ENCODE peak calls at places on chromosomes 7 and 10, in four cellular contexts. One of them, this sample, is unnamed.

GRCh38 chr10:36344816-36345215 is 702.7 kb upstream of the FZD8 start:
- DNase-seq in CD8-positive, alpha-beta T cell: no peak
- DNase-seq in mesendoderm: no peak
- DNase-seq in Peyer's patch: no peak
- DNase-seq in this sample: no peak

GRCh38 chr10:27658788-27659187 is 86.8 kb downstream of the MKX start:
- DNase-seq in CD8-positive, alpha-beta T cell: no peak
- DNase-seq in mesendoderm: no peak
- DNase-seq in Peyer's patch: no peak
- DNase-seq in this sample: no peak

GRCh38 chr10:12412671-12413368 is 63.5 kb downstream of the CAMK1D start:
- DNase-seq in CD8-positive, alpha-beta T cell: peak
- DNase-seq in mesendoderm: no peak
- DNase-seq in Peyer's patch: no peak
- DNase-seq in this sample: no peak

GRCh38 chr10:120460776-120461175 is 3.7 kb downstream of the PLPP4 start:
- DNase-seq in CD8-positive, alpha-beta T cell: no peak
- DNase-seq in mesendoderm: peak
- DNase-seq in Peyer's patch: no peak
- DNase-seq in this sample: no peak

GRCh38 chr7:75879771-75880184 is 944 bp downstream of the RHBDD2 start:
- DNase-seq in CD8-positive, alpha-beta T cell: no peak
- DNase-seq in mesendoderm: peak
- DNase-seq in Peyer's patch: no peak
- DNase-seq in this sample: no peak

GRCh38 chr10:78212134-78212785 is 178.6 kb downstream of the RPS24 start:
- DNase-seq in CD8-positive, alpha-beta T cell: no peak
- DNase-seq in mesendoderm: no peak
- DNase-seq in Peyer's patch: no peak
- DNase-seq in this sample: no peak

GRCh38 chr10:84665883-84666463 is 337.6 kb downstream of the CCSER2 start:
- DNase-seq in CD8-positive, alpha-beta T cell: no peak
- DNase-seq in mesendoderm: peak
- DNase-seq in Peyer's patch: no peak
- DNase-seq in this sample: no peak

GRCh38 chr7:146131701-146132100 is 15.1 kb downstream of the CNTNAP2 start:
- DNase-seq in CD8-positive, alpha-beta T cell: no peak
- DNase-seq in mesendoderm: peak
- DNase-seq in Peyer's patch: no peak
- DNase-seq in this sample: no peak

GRCh38 chr7:113561446-113561845 is 357.4 kb downstream of the PPP1R3A start:
- DNase-seq in CD8-positive, alpha-beta T cell: no peak
- DNase-seq in mesendoderm: no peak
- DNase-seq in Peyer's patch: no peak
- DNase-seq in this sample: no peak

GRCh38 chr7:40882071-40882658 is 747.4 kb downstream of the SUGCT start:
- DNase-seq in CD8-positive, alpha-beta T cell: no peak
- DNase-seq in mesendoderm: no peak
- DNase-seq in Peyer's patch: no peak
- DNase-seq in this sample: no peak

GRCh38 chr10:91296471-91296870 is 76.0 kb downstream of the PCGF5 start:
- DNase-seq in CD8-positive, alpha-beta T cell: no peak
- DNase-seq in mesendoderm: peak
- DNase-seq in Peyer's patch: no peak
- DNase-seq in this sample: no peak

GRCh38 chr7:138475377-138475776 is 15.3 kb downstream of the TRIM24 start:
- DNase-seq in CD8-positive, alpha-beta T cell: no peak
- DNase-seq in mesendoderm: no peak
- DNase-seq in Peyer's patch: no peak
- DNase-seq in this sample: no peak

GRCh38 chr10:76071638-76072317 is 640.4 kb downstream of the LRMDA start:
- DNase-seq in CD8-positive, alpha-beta T cell: no peak
- DNase-seq in mesendoderm: no peak
- DNase-seq in Peyer's patch: no peak
- DNase-seq in this sample: no peak

GRCh38 chr7:78197447-78197846 is 398.9 kb downstream of the PHTF2 start:
- DNase-seq in CD8-positive, alpha-beta T cell: no peak
- DNase-seq in mesendoderm: no peak
- DNase-seq in Peyer's patch: no peak
- DNase-seq in this sample: no peak

GRCh38 chr10:24603333-24603732 is 120.4 kb downstream of the ARHGAP21 start:
- DNase-seq in CD8-positive, alpha-beta T cell: no peak
- DNase-seq in mesendoderm: no peak
- DNase-seq in Peyer's patch: no peak
- DNase-seq in this sample: no peak

GRCh38 chr7:149753370-149754233 is 19.8 kb downstream of the ZNF467 start:
- DNase-seq in CD8-positive, alpha-beta T cell: no peak
- DNase-seq in mesendoderm: peak
- DNase-seq in Peyer's patch: no peak
- DNase-seq in this sample: no peak

GRCh38 chr7:18212788-18213187 is 185.1 kb upstream of the PRPS1L1 start:
- DNase-seq in CD8-positive, alpha-beta T cell: no peak
- DNase-seq in mesendoderm: no peak
- DNase-seq in Peyer's patch: no peak
- DNase-seq in this sample: no peak

GRCh38 chr7:107993879-107994278 is 9.1 kb downstream of the LAMB1 start:
- DNase-seq in CD8-positive, alpha-beta T cell: no peak
- DNase-seq in mesendoderm: no peak
- DNase-seq in Peyer's patch: no peak
- DNase-seq in this sample: no peak

GRCh38 chr10:95821766-95822165 is 65.8 kb downstream of the ENTPD1 start:
- DNase-seq in CD8-positive, alpha-beta T cell: no peak
- DNase-seq in mesendoderm: no peak
- DNase-seq in Peyer's patch: no peak
- DNase-seq in this sample: no peak

GRCh38 chr7:108083980-108084379 is 46.2 kb downstream of the LAMB4 start:
- DNase-seq in CD8-positive, alpha-beta T cell: no peak
- DNase-seq in mesendoderm: no peak
- DNase-seq in Peyer's patch: no peak
- DNase-seq in this sample: no peak

GRCh38 chr7:24576171-24577052 is 3.2 kb downstream of the PALS2 start:
- DNase-seq in CD8-positive, alpha-beta T cell: no peak
- DNase-seq in mesendoderm: peak
- DNase-seq in Peyer's patch: peak
- DNase-seq in this sample: no peak

GRCh38 chr7:128882134-128882533 is 19.5 kb downstream of the ATP6V1F start:
- DNase-seq in CD8-positive, alpha-beta T cell: no peak
- DNase-seq in mesendoderm: no peak
- DNase-seq in Peyer's patch: no peak
- DNase-seq in this sample: no peak

GRCh38 chr7:128884561-128885369 is 22.1 kb downstream of the ATP6V1F start:
- DNase-seq in CD8-positive, alpha-beta T cell: no peak
- DNase-seq in mesendoderm: no peak
- DNase-seq in Peyer's patch: no peak
- DNase-seq in this sample: no peak

GRCh38 chr7:128881458-128882125 is 18.9 kb downstream of the ATP6V1F start:
- DNase-seq in CD8-positive, alpha-beta T cell: no peak
- DNase-seq in mesendoderm: no peak
- DNase-seq in Peyer's patch: no peak
- DNase-seq in this sample: no peak

GRCh38 chr7:128885370-128886187 is 22.9 kb downstream of the ATP6V1F start:
- DNase-seq in CD8-positive, alpha-beta T cell: no peak
- DNase-seq in mesendoderm: no peak
- DNase-seq in Peyer's patch: no peak
- DNase-seq in this sample: no peak

GRCh38 chr7:128883622-128884549 is 21.2 kb downstream of the ATP6V1F start:
- DNase-seq in CD8-positive, alpha-beta T cell: peak
- DNase-seq in mesendoderm: peak
- DNase-seq in Peyer's patch: peak
- DNase-seq in this sample: peak
- H3K4me3 ChIP-seq in CD8-positive, alpha-beta T cell: no peak
- H3K4me3 ChIP-seq in mesendoderm: no peak
- H3K4me3 ChIP-seq in Peyer's patch: peak
- H3K4me3 ChIP-seq in this sample: peak

DNA sequence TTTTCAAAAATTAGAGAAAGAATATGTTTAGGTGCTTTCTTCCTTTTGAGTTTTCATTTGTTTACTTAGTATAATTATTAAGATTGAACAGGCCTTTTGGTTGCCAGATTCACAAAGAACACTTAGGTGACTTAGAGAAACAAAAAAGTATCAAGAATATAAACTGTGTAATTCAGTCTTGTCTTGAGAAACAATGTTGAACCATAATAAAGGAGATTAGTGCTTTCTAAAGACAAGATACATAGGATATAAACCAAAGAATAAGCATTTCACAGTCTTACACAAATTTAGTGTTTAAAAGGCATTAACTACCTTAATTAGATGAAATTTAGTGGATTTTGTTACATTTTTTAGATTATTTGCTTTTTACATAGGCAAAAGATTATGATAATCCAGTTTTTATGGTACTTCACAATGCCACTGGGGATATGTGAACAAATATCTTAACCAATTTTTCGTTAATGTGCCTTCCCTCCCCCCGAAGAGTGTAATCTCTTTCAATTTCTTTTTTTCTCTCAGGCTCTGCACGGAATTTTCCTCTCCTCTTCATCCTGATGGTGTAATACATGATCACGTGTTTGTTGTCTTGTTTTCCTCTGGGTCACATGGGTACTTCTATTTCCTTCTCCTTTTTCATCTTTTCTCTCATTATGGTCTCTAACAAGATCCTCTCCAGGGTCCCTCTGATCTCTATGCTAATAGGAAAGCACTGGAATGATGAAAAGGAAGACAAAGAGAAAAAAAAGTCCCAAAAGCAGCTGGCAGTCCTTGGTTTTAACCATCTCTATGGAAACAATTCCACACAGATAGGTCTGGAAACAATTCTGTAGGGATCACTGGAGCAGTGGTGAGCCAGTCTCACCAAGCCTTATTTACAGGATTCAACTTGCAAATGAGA is 3.7 kb upstream of the HNRNPH3 start:
- DNase-seq in CD8-positive, alpha-beta T cell: no peak
- DNase-seq in mesendoderm: peak
- DNase-seq in Peyer's patch: no peak
- DNase-seq in this sample: no peak
- H3K4me3 ChIP-seq in CD8-positive, alpha-beta T cell: no peak
- H3K4me3 ChIP-seq in mesendoderm: no peak
- H3K4me3 ChIP-seq in Peyer's patch: peak
- H3K4me3 ChIP-seq in this sample: no peak

DNA sequence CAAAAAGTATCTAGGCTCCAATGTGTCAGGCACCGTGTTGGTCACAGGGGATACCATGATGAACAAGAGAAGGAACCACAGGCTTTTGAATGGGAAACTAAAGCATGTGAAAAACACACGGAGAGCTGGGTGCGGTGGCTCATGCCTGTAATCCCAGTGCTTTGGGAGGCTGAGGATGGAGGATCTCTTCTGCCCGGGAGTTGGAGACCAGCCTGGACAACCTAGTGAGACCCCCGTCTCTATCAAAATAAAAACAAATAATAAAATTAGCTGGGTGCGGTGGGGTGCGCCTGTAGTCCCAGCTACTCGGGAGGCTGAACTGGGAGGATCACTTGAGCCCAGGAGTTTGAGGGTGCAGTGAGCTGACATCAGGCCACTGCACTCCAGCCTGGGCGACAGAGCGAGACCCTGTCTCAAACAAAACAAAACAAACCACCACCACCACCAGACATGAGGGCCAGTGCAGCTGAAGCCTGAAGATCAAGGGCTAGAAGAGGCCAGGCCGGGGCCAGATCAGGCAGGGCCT is 611 bp upstream of the COPS6 start:
- DNase-seq in CD8-positive, alpha-beta T cell: no peak
- DNase-seq in mesendoderm: no peak
- DNase-seq in Peyer's patch: no peak
- DNase-seq in this sample: no peak
- H3K4me3 ChIP-seq in CD8-positive, alpha-beta T cell: peak
- H3K4me3 ChIP-seq in mesendoderm: peak
- H3K4me3 ChIP-seq in Peyer's patch: peak
- H3K4me3 ChIP-seq in this sample: peak

GRCh38 chr10:132338876-132339275 is 6.9 kb downstream of the LRRC27 start:
- DNase-seq in CD8-positive, alpha-beta T cell: no peak
- DNase-seq in mesendoderm: no peak
- DNase-seq in Peyer's patch: no peak
- DNase-seq in this sample: no peak

GRCh38 chr10:132337019-132337418 is 5.0 kb downstream of the LRRC27 start:
- DNase-seq in CD8-positive, alpha-beta T cell: no peak
- DNase-seq in mesendoderm: no peak
- DNase-seq in Peyer's patch: peak
- DNase-seq in this sample: peak

GRCh38 chr10:132334883-132335188 is 2.8 kb downstream of the LRRC27 start:
- DNase-seq in CD8-positive, alpha-beta T cell: no peak
- DNase-seq in mesendoderm: no peak
- DNase-seq in Peyer's patch: no peak
- DNase-seq in this sample: no peak

GRCh38 chr10:132335189-132336063 is 3.4 kb downstream of the LRRC27 start:
- DNase-seq in CD8-positive, alpha-beta T cell: no peak
- DNase-seq in mesendoderm: peak
- DNase-seq in Peyer's patch: peak
- DNase-seq in this sample: no peak

DNA sequence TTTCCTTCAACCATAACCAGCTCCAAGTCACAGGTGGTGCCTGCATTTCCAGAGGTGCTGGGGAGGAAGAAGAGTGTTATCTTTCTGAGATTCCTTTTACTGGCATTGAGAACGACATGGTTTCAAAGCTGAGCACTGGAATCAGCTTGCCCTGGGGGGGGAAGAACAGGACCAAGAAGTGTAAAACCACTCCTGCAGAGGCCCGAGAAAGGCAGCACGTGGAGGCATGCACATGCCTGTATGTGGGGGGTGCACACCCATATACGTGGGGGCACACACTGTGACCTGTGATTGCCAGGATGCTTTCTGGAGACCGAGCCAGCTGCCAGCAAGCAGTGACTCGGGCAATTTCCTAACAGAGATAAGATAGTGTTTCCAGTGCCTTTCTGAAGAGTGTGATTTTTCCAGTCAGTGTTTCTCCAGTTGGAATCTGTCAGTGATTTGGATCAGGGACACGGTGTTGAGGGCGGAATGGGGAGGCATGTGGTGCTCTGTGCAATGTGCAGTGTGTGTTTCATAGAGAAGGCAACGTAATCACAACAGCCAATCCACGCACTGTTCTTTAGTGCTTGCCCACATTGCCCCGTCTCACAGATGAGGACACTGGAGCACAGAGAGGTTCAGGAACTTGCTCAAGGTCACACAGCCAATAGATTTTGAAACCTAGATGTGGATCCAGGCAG is 4.2 kb downstream of the LRRC27 start:
- DNase-seq in CD8-positive, alpha-beta T cell: no peak
- DNase-seq in mesendoderm: no peak
- DNase-seq in Peyer's patch: no peak
- DNase-seq in this sample: no peak
- H3K4me3 ChIP-seq in CD8-positive, alpha-beta T cell: peak
- H3K4me3 ChIP-seq in mesendoderm: no peak
- H3K4me3 ChIP-seq in Peyer's patch: peak
- H3K4me3 ChIP-seq in this sample: no peak

GRCh38 chr7:37660614-37661013 is 23.0 kb upstream of the GPR141 start:
- DNase-seq in CD8-positive, alpha-beta T cell: no peak
- DNase-seq in mesendoderm: no peak
- DNase-seq in Peyer's patch: no peak
- DNase-seq in this sample: no peak

GRCh38 chr7:37663693-37664092 is 19.9 kb upstream of the GPR141 start:
- DNase-seq in CD8-positive, alpha-beta T cell: no peak
- DNase-seq in mesendoderm: no peak
- DNase-seq in Peyer's patch: no peak
- DNase-seq in this sample: no peak

GRCh38 chr7:37669818-37670217 is 13.7 kb upstream of the GPR141 start:
- DNase-seq in CD8-positive, alpha-beta T cell: no peak
- DNase-seq in mesendoderm: no peak
- DNase-seq in Peyer's patch: no peak
- DNase-seq in this sample: no peak

GRCh38 chr7:37666026-37666780 is 17.4 kb upstream of the GPR141 start:
- DNase-seq in CD8-positive, alpha-beta T cell: no peak
- DNase-seq in mesendoderm: no peak
- DNase-seq in Peyer's patch: no peak
- DNase-seq in this sample: no peak

GRCh38 chr7:37665352-37666022 is 18.1 kb upstream of the GPR141 start:
- DNase-seq in CD8-positive, alpha-beta T cell: no peak
- DNase-seq in mesendoderm: no peak
- DNase-seq in Peyer's patch: no peak
- DNase-seq in this sample: no peak
- H3K4me3 ChIP-seq in CD8-positive, alpha-beta T cell: no peak
- H3K4me3 ChIP-seq in mesendoderm: no peak
- H3K4me3 ChIP-seq in Peyer's patch: no peak
- H3K4me3 ChIP-seq in this sample: no peak